ENCODE peak calls at places on chromosomes 6 and 20, in ten cellular contexts. Q is left lung, D is WERI-Rb-1, O is colonic mucosa, S is right atrium auricular region, J is tibial nerve, M is AG09309, F is hepatocyte, Z is fibroblast of pulmonary artery, G is fibroblast of lung. L is an unnamed sample.

GRCh38 chr6:132205946-132206345 is 195.3 kb downstream of the MOXD1 start:
- DNase-seq in Z (no peak), D (no peak), Q (no peak), M (no peak), S (no peak), F (no peak), J (no peak), O (no peak), G (peak), L (peak)

GRCh38 chr6:31585531-31585930 is 546 bp upstream of the LST1 start:
- DNase-seq in Q (no peak), Z (no peak), G (no peak), M (no peak), D (peak), S (no peak), F (no peak), J (no peak), O (no peak), L (no peak)

GRCh38 chr6:89122625-89123024 is 4.8 kb upstream of the SRSF12 start:
- DNase-seq in F (peak), D (no peak), Q (no peak), O (no peak), Z (peak), J (no peak), M (no peak), G (peak), S (no peak), L (no peak)

GRCh38 chr6:108732101-108732870 is 115.9 kb upstream of the ARMC2 start:
- DNase-seq in S (no peak), G (peak), D (peak), M (no peak), Q (no peak), Z (no peak), J (no peak), F (no peak), O (peak), L (no peak)

GRCh38 chr6:160207618-160208017 is 51.0 kb downstream of the SLC22A2 start:
- DNase-seq in J (no peak), G (no peak), Q (no peak), F (no peak), Z (no peak), D (no peak), M (no peak), O (no peak), S (no peak), L (no peak)

GRCh38 chr6:131694832-131695426 is 6.3 kb downstream of the OR2A4 start:
- DNase-seq in D (peak), M (peak), S (no peak), F (peak), Z (peak), J (peak), O (peak), G (peak), Q (no peak), L (no peak)

GRCh38 chr20:63325021-63325471 is 32.1 kb downstream of the COL20A1 start:
- DNase-seq in F (no peak), Q (peak), D (no peak), M (no peak), G (no peak), Z (no peak), S (no peak), J (no peak), O (no peak), L (no peak)

GRCh38 chr6:57262901-57263694 is 41.0 kb upstream of the RAB23 start:
- DNase-seq in J (no peak), S (no peak), Z (peak), F (no peak), G (peak), M (peak), D (no peak), Q (no peak), O (no peak), L (no peak)

GRCh38 chr6:76555090-76555489 is 482.6 kb upstream of the IMPG1 start:
- DNase-seq in Q (no peak), D (no peak), G (no peak), M (no peak), Z (no peak), O (no peak), J (no peak), F (no peak), S (no peak), L (no peak)

GRCh38 chr6:37624606-37625574 is 72.8 kb downstream of the MDGA1 start:
- DNase-seq in M (no peak), Z (no peak), F (no peak), G (peak), Q (peak), D (no peak), S (no peak), O (peak), J (no peak), L (no peak)
- H3K4me3 ChIP-seq in M (no peak), Z (no peak), F (no peak), G (no peak), Q (no peak), D (no peak), S (peak), O (no peak), J (no peak), L (peak)

DNA sequence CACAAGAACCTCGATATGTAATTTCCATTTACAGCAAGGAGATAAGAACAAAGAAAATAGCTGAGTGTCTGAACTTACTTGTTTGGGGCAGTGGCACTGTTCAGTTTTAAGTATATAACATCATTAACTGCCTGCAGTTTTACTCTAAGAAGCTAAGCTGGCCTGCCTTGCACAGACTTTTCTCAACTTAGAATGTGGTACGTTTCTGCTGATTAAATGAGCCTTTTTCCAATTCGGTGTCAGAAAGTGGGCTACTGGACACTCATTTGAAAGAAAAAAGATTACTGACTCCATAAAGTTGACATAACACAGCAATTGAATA is 2.1 kb downstream of the ZMYND8 start:
- DNase-seq in J (no peak), S (no peak), M (no peak), Z (no peak), G (no peak), F (no peak), Q (no peak), D (no peak), O (no peak), L (no peak)
- H3K4me3 ChIP-seq in J (no peak), S (no peak), M (no peak), Z (peak), G (peak), F (peak), Q (no peak), D (peak), O (peak), L (peak)

DNA sequence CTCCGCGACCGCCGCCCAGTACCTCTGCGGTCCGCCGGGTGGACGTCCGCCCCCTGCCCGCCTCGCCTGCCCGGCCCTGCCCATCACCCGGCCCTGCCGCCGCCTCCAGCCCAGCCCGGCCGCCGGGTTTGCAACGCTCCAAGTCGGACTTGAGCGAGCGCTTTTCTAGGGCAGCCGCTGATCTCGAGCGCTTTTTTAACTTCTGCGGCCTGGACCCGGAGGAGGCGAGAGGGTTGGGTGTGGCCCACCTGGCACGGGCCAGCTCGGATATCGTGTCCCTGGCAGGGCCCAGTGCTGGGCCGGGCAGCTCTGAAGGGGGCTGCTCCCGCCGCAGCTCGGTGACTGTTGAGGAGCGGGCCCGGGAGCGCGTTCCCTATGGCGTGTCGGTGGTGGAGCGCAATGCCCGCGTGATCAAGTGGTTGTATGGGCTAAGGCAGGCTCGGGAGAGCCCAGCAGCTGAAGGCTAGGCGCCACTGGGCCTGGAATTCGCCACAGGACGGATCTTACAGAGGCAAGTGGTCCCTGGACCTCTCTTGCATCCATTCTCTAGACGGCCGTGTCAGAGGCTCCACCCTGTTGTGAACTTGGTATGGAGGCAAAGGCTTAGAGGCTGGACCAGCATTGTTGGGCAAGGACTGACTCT is 11.8 kb downstream of the FAM110A start:
- DNase-seq in Z (no peak), J (no peak), D (no peak), G (no peak), F (no peak), S (no peak), Q (peak), M (no peak), O (no peak), L (no peak)
- H3K4me3 ChIP-seq in Z (no peak), J (no peak), D (peak), G (no peak), F (no peak), S (peak), Q (no peak), M (no peak), O (peak), L (no peak)

DNA sequence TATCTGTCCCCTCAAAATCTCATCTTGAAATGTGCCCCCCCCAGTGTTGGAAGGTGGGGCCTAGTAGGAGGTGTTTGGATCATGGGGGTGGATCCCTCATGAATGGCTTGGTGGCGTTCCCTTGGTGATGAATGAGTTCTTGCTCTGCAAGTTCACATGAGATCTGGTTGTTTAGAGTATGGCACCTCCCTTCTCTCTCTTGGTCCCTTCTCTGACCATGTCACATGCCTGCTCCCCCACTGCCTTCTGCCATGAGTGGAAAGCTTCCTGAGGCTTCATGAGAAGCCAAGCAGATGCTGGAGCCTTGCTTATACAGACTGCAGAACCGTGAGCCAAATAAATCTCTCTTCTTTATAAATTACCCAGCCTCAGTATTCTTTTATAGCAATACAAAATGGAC is 70.9 kb downstream of the MAN1A1 start:
- DNase-seq in G (no peak), J (no peak), S (no peak), D (no peak), Z (no peak), M (no peak), O (no peak), Q (no peak), F (no peak), L (no peak)
- H3K4me3 ChIP-seq in G (no peak), J (no peak), S (no peak), D (no peak), Z (no peak), M (no peak), O (no peak), Q (no peak), F (no peak), L (no peak)